ENCODE peak calls at places on chromosome 6, in six cellular contexts. P is activated T-cell treated with anti-CD3 and anti-CD28 coated beads for 24 hours, T is NB4, Y is NCI-H82, W is NCI-H146, F is NCI-H1105. Q is an unnamed sample.

GRCh38 chr6:29797120-29797519 is 30.5 kb upstream of the HLA-G start:
- DNase-seq in P (no peak), T (peak), Y (peak), W (no peak), F (no peak), Q (no peak)

GRCh38 chr6:88869263-88870023 is 94.0 kb downstream of the RNGTT start:
- DNase-seq in P (no peak), T (no peak), Y (no peak), W (no peak), F (no peak), Q (no peak)

GRCh38 chr6:105793132-105793531 is 293.0 kb upstream of the PRDM1 start:
- DNase-seq in P (no peak), T (peak), Y (peak), W (no peak), F (no peak), Q (no peak)

GRCh38 chr6:139364302-139364981 is 10.0 kb downstream of the CITED2 start:
- DNase-seq in P (no peak), T (peak), Y (peak), W (peak), F (peak), Q (peak)

GRCh38 chr6:11791354-11792107 is 12.9 kb upstream of the ADTRP start:
- DNase-seq in P (no peak), T (peak), Y (no peak), W (no peak), F (no peak), Q (no peak)

GRCh38 chr6:27863962-27864905 is 48.0 kb downstream of the OR2B2 start:
- DNase-seq in P (no peak), T (no peak), Y (no peak), W (no peak), F (no peak), Q (no peak)

GRCh38 chr6:37287519-37288157 is 29.7 kb upstream of the TMEM217 start:
- DNase-seq in P (no peak), T (no peak), Y (no peak), W (no peak), F (no peak), Q (no peak)

GRCh38 chr6:13490402-13490801 is 3.0 kb upstream of the GFOD1 start:
- DNase-seq in P (no peak), T (no peak), Y (no peak), W (no peak), F (no peak), Q (no peak)

GRCh38 chr6:157029980-157030690 is 253.0 kb downstream of the ARID1B start:
- DNase-seq in P (no peak), T (no peak), Y (no peak), W (no peak), F (peak), Q (no peak)

GRCh38 chr6:144528605-144529425 is 243.7 kb downstream of the UTRN start:
- DNase-seq in P (no peak), T (peak), Y (peak), W (peak), F (no peak), Q (no peak)

GRCh38 chr6:44046516-44047178 is 80.6 kb downstream of the MRPL14 start:
- DNase-seq in P (no peak), T (no peak), Y (no peak), W (no peak), F (no peak), Q (no peak)

GRCh38 chr6:158518196-158519127 is 41.4 kb upstream of the TMEM181 start:
- DNase-seq in P (peak), T (peak), Y (peak), W (peak), F (peak), Q (peak)